ENCODE peak calls at places on chromosomes 4 and X, in eight cellular contexts. I is renal cortical epithelial cell; Q is islet precursor cell; K is left colon; X is stimulated activated CD4-positive, alpha-beta T cell treated with anti-CD3 and anti-CD28 coated beads, Interleukin-4, amount 100 ng/mL, for 24 hours; D is astrocyte; L is ureter; W is occipital lobe. N is an unnamed sample.

GRCh38 chr4:7462509-7462971 is 27.8 kb upstream of the PSAPL1 start:
- DNase-seq in I (peak; percentile 2), Q (peak; percentile 94), K (peak; percentile 8), X (no peak), D (peak; percentile 23), L (no peak), W (peak; percentile 37), N (peak; percentile 81)

GRCh38 chr4:5700459-5700858 is 7.9 kb downstream of the EVC2 start:
- DNase-seq in I (no peak), Q (peak; percentile 12), K (no peak), X (no peak), D (no peak), L (no peak), W (no peak), N (no peak)

GRCh38 chrX:145751943-145752342 is 65.7 kb upstream of the SLITRK2 start:
- DNase-seq in I (no peak), Q (no peak), K (no peak), X (no peak), D (no peak), L (no peak), W (no peak), N (no peak)

GRCh38 chr4:161581262-161581661 is 582.5 kb downstream of the FSTL5 start:
- DNase-seq in I (peak; percentile 8), Q (no peak), K (no peak), X (no peak), D (peak; percentile 14), L (no peak), W (no peak), N (peak; percentile 88)

GRCh38 chrX:69808375-69808774 is 192.5 kb downstream of the EDA start:
- DNase-seq in I (no peak), Q (no peak), K (no peak), X (peak; percentile 3), D (no peak), L (no peak), W (no peak), N (no peak)

GRCh38 chr4:74543247-74543670 is 98.3 kb downstream of the AREG start:
- DNase-seq in I (peak; percentile 84), Q (no peak), K (no peak), X (no peak), D (peak; percentile 43), L (no peak), W (no peak), N (no peak)

GRCh38 chr4:28357985-28358384 is 1497.3 kb downstream of the STIM2 start:
- DNase-seq in I (no peak), Q (peak; percentile 60), K (no peak), X (no peak), D (no peak), L (no peak), W (no peak), N (peak; percentile 32)

GRCh38 chr4:83516042-83516772 is 19.7 kb upstream of the GPAT3 start:
- DNase-seq in I (peak; percentile 96), Q (no peak), K (no peak), X (no peak), D (peak; percentile 89), L (no peak), W (no peak), N (no peak)

GRCh38 chr4:176376032-176376614 is 56.4 kb downstream of the SPCS3 start:
- DNase-seq in I (peak; percentile 62), Q (no peak), K (no peak), X (no peak), D (peak; percentile 13), L (no peak), W (no peak), N (peak; percentile 71)

GRCh38 chrX:72273718-72274117 is 3.3 kb downstream of the RPS4X start:
- DNase-seq in I (no peak), Q (no peak), K (no peak), X (no peak), D (no peak), L (no peak), W (no peak), N (no peak)

GRCh38 chr4:173185832-173186545 is 17.4 kb downstream of the GALNT7 start:
- DNase-seq in I (no peak), Q (no peak), K (no peak), X (no peak), D (no peak), L (no peak), W (no peak), N (no peak)

GRCh38 chr4:123232439-123232838 is 164.2 kb upstream of the SPRY1 start:
- DNase-seq in I (peak; percentile 15), Q (no peak), K (no peak), X (no peak), D (peak; percentile 45), L (no peak), W (no peak), N (peak; percentile 24)

GRCh38 chr4:74038161-74039064 is at the start of gene CXCL3:
- DNase-seq in I (peak; percentile 61), Q (peak; percentile 82), K (peak; percentile 91), X (no peak), D (no peak), L (peak; percentile 63), W (peak; percentile 47), N (peak; percentile 12)

GRCh38 chr4:147787204-147787603 is 55.3 kb downstream of the ARHGAP10 start:
- DNase-seq in I (peak; percentile 36), Q (peak; percentile 73), K (no peak), X (no peak), D (peak; percentile 86), L (no peak), W (peak; percentile 37), N (no peak)

GRCh38 chr4:156594619-156595018 is 377.0 kb downstream of the PDGFC start:
- DNase-seq in I (peak; percentile 19), Q (no peak), K (peak; percentile 53), X (no peak), D (peak; percentile 41), L (peak; percentile 57), W (no peak), N (peak; percentile 42)

GRCh38 chr4:128461300-128462103 is 173.9 kb upstream of the PGRMC2 start:
- DNase-seq in I (peak; percentile 91), Q (peak; percentile 89), K (no peak), X (no peak), D (peak; percentile 91), L (peak; percentile 44), W (peak; percentile 9), N (no peak)

GRCh38 chr4:105598787-105599186 is 46.4 kb downstream of the ARHGEF38 start:
- DNase-seq in I (peak; percentile 92), Q (no peak), K (no peak), X (no peak), D (no peak), L (no peak), W (no peak), N (no peak)

GRCh38 chr4:22439947-22440346 is 75.9 kb downstream of the ADGRA3 start:
- DNase-seq in I (no peak), Q (no peak), K (no peak), X (no peak), D (no peak), L (no peak), W (no peak), N (no peak)

GRCh38 chrX:154349359-154349935 is 25.0 kb downstream of the FLNA start:
- DNase-seq in I (no peak), Q (no peak), K (no peak), X (no peak), D (no peak), L (no peak), W (no peak), N (no peak)

GRCh38 chr4:46329118-46329976 is 60.6 kb downstream of the GABRA2 start:
- DNase-seq in I (peak; percentile 53), Q (peak; percentile 69), K (peak; percentile 5), X (no peak), D (no peak), L (no peak), W (peak; percentile 1), N (peak; percentile 89)

GRCh38 chr4:22875592-22876257 is 183.0 kb downstream of the GBA3 start:
- DNase-seq in I (no peak), Q (no peak), K (no peak), X (no peak), D (no peak), L (no peak), W (no peak), N (no peak)

GRCh38 chrX:18668468-18668867 is 3.4 kb downstream of the RS1 start:
- DNase-seq in I (no peak), Q (no peak), K (no peak), X (no peak), D (no peak), L (no peak), W (no peak), N (no peak)

GRCh38 chrX:111671668-111672067 is 9.3 kb upstream of the ALG13 start:
- DNase-seq in I (no peak), Q (no peak), K (no peak), X (no peak), D (no peak), L (no peak), W (no peak), N (no peak)

GRCh38 chr4:7861440-7861881 is 78.2 kb downstream of the AFAP1 start:
- DNase-seq in I (peak; percentile 54), Q (peak; percentile 64), K (no peak), X (no peak), D (peak; percentile 99), L (no peak), W (no peak), N (no peak)